ENCODE peak calls at places on chromosome 22, in five cellular contexts. M is choroid plexus epithelial cell, Y is foreskin keratinocyte, T is heart right ventricle, U is ovary. Z is an unnamed sample.

GRCh38 chr22:20421507-20421874 is 16.1 kb downstream of the SCARF2 start:
- DNase-seq in M (no peak), Y (no peak), U (no peak), T (no peak), Z (no peak)

GRCh38 chr22:29032014-29032475 is 29.6 kb downstream of the C22orf31 start:
- DNase-seq in T (no peak), Y (peak), M (peak), U (no peak), Z (no peak)

GRCh38 chr22:40341604-40342003 is 4.7 kb upstream of the ADSL start:
- DNase-seq in Y (no peak), M (no peak), U (no peak), T (no peak), Z (no peak)

GRCh38 chr22:32323513-32324164 is 34.0 kb upstream of the RFPL3 start:
- DNase-seq in M (no peak), Y (no peak), T (no peak), U (no peak), Z (no peak)

GRCh38 chr22:30968015-30968923 is at the start of gene MORC2:
- DNase-seq in U (peak), M (peak), T (no peak), Y (no peak), Z (no peak)

GRCh38 chr22:31579835-31580242 is 82.2 kb downstream of the PISD start:
- DNase-seq in M (peak), T (no peak), U (no peak), Y (no peak), Z (no peak)

GRCh38 chr22:24427500-24428164 is at the start of gene ADORA2A:
- DNase-seq in T (peak), Y (no peak), M (no peak), U (no peak), Z (peak)

GRCh38 chr22:25406510-25407210 is 157.8 kb upstream of the GRK3 start:
- DNase-seq in Y (no peak), T (peak), U (no peak), M (no peak), Z (no peak)

GRCh38 chr22:43429426-43429825 is 17.6 kb downstream of the MPPED1 start:
- DNase-seq in U (no peak), M (no peak), T (no peak), Y (no peak), Z (no peak)

GRCh38 chr22:42452916-42453315 is 20.7 kb upstream of the NFAM1 start:
- DNase-seq in M (no peak), T (no peak), U (no peak), Y (no peak), Z (no peak)

GRCh38 chr22:20552450-20552894 is 45.1 kb downstream of the MED15 start:
- DNase-seq in M (peak), Y (no peak), U (peak), T (peak), Z (no peak)

GRCh38 chr22:26823966-26824365 is 166.6 kb downstream of the MIAT start:
- DNase-seq in U (no peak), T (no peak), M (no peak), Y (no peak), Z (no peak)

GRCh38 chr22:42217019-42217751 is 53.3 kb downstream of the TCF20 start:
- DNase-seq in U (no peak), T (no peak), M (no peak), Y (no peak), Z (peak)

GRCh38 chr22:40518840-40519239 is 117.7 kb downstream of the MRTFA start:
- DNase-seq in Y (no peak), M (no peak), T (no peak), U (no peak), Z (peak)

GRCh38 chr22:20825624-20826023 is 33.0 kb downstream of the PI4KA start:
- DNase-seq in Y (no peak), T (no peak), U (no peak), M (no peak), Z (no peak)

GRCh38 chr22:27642104-27642800 is 159.3 kb downstream of the MN1 start:
- DNase-seq in M (no peak), U (no peak), T (no peak), Y (no peak), Z (no peak)

GRCh38 chr22:37267661-37268413 is 14.5 kb upstream of the CYTH4 start:
- DNase-seq in Y (no peak), M (no peak), T (no peak), U (no peak), Z (no peak)

DNA sequence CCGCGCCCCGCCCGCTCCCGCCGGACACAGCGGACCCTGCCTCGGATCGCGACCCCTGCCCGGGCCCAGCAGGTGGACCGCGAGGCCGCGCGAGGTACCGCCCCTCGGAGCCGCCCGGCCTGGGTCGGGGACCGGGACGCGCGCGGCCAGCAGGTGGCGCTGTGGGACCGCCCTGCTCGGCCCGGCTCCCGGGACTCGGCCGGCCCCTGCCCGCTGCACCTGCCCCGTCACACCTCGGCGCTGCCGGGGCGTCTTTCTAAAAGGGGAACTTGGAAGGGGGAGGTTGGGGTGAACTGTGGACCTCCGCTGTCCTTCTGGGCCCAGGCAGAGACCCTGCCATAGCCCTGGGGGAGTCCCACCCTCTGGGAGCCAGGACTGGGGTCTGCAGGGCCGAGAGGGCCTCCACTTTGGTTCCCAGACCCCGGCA is 11.1 kb downstream of the CRELD2 start:
- DNase-seq in M (peak), U (no peak), T (peak), Y (no peak), Z (peak)
- TF ChIP-seq CTCF in M (peak), U (peak), T (peak), Y (peak), Z (peak)

GRCh38 chr22:17893900-17894299 is 119.6 kb upstream of the BID start:
- DNase-seq in T (no peak), Y (no peak), U (no peak), M (no peak), Z (no peak)

GRCh38 chr22:17897411-17897810 is 123.1 kb upstream of the BID start:
- DNase-seq in M (no peak), T (no peak), Y (peak), U (no peak), Z (no peak)

GRCh38 chr22:17898375-17898774 is 124.1 kb upstream of the BID start:
- DNase-seq in Y (no peak), T (no peak), U (no peak), M (no peak), Z (no peak)

GRCh38 chr22:17897864-17898263 is 123.6 kb upstream of the BID start:
- DNase-seq in T (no peak), U (no peak), M (no peak), Y (no peak), Z (no peak)

DNA sequence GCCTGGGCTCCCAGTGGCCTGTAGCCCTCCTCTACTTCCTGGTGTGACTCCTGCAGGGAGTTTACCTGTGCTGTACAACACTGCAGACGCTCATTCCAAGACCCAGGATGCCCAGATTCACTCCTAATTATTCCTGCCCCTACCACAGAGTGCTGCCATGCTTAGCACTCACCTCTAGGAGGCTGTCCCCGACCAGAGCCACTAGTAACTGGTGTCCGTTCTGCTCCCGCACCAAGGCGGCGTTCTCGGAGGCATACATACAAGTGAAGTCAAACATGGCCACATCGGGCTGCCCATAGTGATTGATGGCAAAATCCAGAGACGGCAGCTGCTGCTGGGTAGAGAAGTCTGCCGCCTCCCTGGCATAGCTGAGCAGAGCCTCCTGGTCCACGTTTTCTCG is 122.3 kb upstream of the BID start:
- DNase-seq in M (peak), T (peak), U (no peak), Y (no peak), Z (no peak)
- TF ChIP-seq CTCF in M (peak), T (peak), U (no peak), Y (peak), Z (no peak)

DNA sequence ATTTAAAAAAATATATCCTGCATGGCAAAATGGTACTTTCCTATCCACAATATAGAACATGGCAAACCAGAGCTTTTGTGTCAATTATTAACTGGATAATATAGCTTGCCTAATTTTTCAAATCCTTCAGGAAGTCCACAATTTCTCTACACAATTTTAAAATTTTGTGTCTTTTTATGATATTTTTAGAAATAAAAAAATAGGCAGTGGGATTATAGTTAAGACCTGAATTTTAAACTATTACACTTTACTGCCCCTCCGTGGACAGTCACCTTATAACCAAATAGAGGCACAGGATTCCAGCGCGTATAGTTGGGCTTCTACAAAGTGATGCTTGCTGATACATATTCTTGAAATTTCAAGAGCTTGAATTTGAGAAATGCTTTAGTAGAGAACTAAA is 2.1 kb upstream of the DMC1 start:
- DNase-seq in U (peak), T (no peak), M (peak), Y (no peak), Z (peak)
- TF ChIP-seq CTCF in U (peak), T (peak), M (peak), Y (peak), Z (peak)

GRCh38 chr22:19406846-19407245 is 24.7 kb downstream of the HIRA start:
- DNase-seq in U (no peak), Y (no peak), T (no peak), M (no peak), Z (no peak)

GRCh38 chr22:19405652-19406051 is 25.9 kb downstream of the HIRA start:
- DNase-seq in M (no peak), Y (no peak), T (no peak), U (no peak), Z (no peak)

GRCh38 chr22:19407649-19408606 is 23.6 kb downstream of the HIRA start:
- DNase-seq in Y (no peak), M (peak), U (peak), T (peak), Z (no peak)

GRCh38 chr22:19405133-19405532 is 26.4 kb downstream of the HIRA start:
- DNase-seq in U (no peak), T (no peak), Y (no peak), M (no peak), Z (no peak)

DNA sequence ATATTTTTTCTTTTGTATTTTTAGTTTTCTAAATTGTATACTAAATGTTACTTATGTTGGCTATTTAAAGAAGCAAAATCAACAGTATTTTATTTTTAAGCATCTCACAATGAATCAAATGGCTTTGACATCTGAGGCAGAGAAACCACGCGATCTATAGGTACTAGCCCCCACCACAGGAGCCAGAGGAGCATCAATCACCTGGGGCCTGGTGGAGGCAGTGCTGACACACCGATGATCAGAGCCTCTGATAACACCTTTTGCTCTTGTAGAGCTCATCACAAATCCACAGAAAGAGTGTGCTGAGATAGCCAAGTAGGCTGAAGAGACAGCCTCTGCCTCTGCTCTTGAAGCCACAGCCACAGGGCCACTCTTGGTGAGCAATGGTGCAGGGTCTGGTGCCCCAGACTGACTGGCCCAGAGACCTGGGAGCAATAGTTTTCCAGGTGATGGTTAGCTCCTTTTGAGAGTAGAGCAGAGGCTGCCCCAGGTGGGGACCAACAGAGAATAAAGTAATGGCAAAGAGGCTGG is 25.2 kb downstream of the HIRA start:
- DNase-seq in T (no peak), Y (no peak), M (no peak), U (no peak), Z (no peak)
- TF ChIP-seq CTCF in T (no peak), Y (no peak), M (no peak), U (no peak), Z (no peak)

GRCh38 chr22:23271597-23271908 is 91.2 kb downstream of the BCR start:
- DNase-seq in U (no peak), T (no peak), M (no peak), Y (no peak), Z (no peak)

GRCh38 chr22:23268877-23269276 is 88.6 kb downstream of the BCR start:
- DNase-seq in T (no peak), M (no peak), U (no peak), Y (no peak), Z (no peak)

GRCh38 chr22:23269441-23270211 is 89.3 kb downstream of the BCR start:
- DNase-seq in Y (no peak), M (no peak), U (no peak), T (no peak), Z (no peak)

GRCh38 chr22:23270798-23271596 is 90.7 kb downstream of the BCR start:
- DNase-seq in U (no peak), T (no peak), Y (no peak), M (no peak), Z (no peak)

DNA sequence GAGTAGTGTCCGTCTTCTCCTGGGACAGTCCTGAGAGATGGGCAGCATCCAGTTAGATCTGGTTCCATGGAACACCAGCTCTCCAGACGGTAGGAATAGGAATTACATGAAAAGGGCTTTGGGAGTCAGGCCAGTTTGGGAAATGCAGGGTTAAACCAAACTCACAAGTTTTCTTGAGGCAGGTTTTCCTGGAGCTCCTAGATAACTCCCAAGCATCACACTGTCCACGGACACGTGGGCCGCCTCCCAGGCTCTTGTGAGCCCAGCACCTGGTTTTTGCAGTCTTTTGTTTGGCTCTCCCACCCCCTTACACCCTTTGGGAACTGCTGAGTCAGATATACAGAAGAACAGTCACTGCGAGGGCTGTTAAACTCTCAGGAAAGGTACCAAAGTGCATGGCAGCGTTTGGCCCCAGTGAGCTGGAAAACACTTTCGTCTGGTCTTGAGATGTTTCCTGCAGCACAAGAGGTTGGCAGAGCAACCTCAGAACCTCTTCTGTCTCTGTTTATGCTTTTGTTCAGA is 90.0 kb downstream of the BCR start:
- DNase-seq in Y (no peak), U (no peak), M (peak), T (no peak), Z (no peak)
- TF ChIP-seq CTCF in Y (no peak), U (no peak), M (peak), T (no peak), Z (no peak)

GRCh38 chr22:49815641-49816071 is 12.0 kb downstream of the BRD1 start:
- DNase-seq in U (no peak), T (no peak), M (peak), Y (no peak), Z (no peak)
- TF ChIP-seq CTCF in U (no peak), T (no peak), M (no peak), Y (no peak), Z (no peak)

Z was measured in activated CD8-positive, alpha-beta T cell treated with anti-CD3 and anti-CD28 coated beads for 36 hours.